ENCODE peak calls at places on chromosome 11, in five cellular contexts. H is HFFc6, O is adrenal gland, C is RCC 7860, P is A549. L is an unnamed sample.

GRCh38 chr11:75308986-75309385 is 42.5 kb downstream of the ARRB1 start:
- DNase-seq in O (no peak), C (no peak), P (no peak), H (no peak), L (no peak)

GRCh38 chr11:108727665-108728064 is 62.8 kb downstream of the DDX10 start:
- DNase-seq in C (no peak), P (no peak), H (no peak), O (no peak), L (no peak)

GRCh38 chr11:33507967-33508366 is 192.7 kb downstream of the C11orf91 start:
- DNase-seq in P (peak), H (peak), O (no peak), C (no peak), L (no peak)

GRCh38 chr11:66543263-66544107 is 2.4 kb downstream of the ZDHHC24 start:
- DNase-seq in C (no peak), P (no peak), H (no peak), O (no peak), L (no peak)

GRCh38 chr11:112644410-112645131 is 316.6 kb upstream of the NCAM1 start:
- DNase-seq in P (no peak), H (no peak), C (no peak), O (no peak), L (no peak)

GRCh38 chr11:12706531-12707499 is 32.6 kb downstream of the TEAD1 start:
- DNase-seq in P (no peak), H (no peak), C (no peak), O (no peak), L (no peak)

GRCh38 chr11:28144808-28145207 is 36.6 kb downstream of the METTL15 start:
- DNase-seq in P (no peak), H (no peak), C (peak), O (no peak), L (no peak)

GRCh38 chr11:95074806-95075563 is 8.3 kb downstream of the SRSF8 start:
- DNase-seq in P (no peak), O (peak), H (no peak), C (no peak), L (no peak)

GRCh38 chr11:34960277-34960676 is 43.9 kb downstream of the PDHX start:
- DNase-seq in C (no peak), H (no peak), P (no peak), O (no peak), L (no peak)

GRCh38 chr11:102545701-102546100 is 15.2 kb upstream of the MMP7 start:
- DNase-seq in H (no peak), O (no peak), P (no peak), C (no peak), L (no peak)

GRCh38 chr11:131491503-131491902 is 121.1 kb downstream of the NTM start:
- DNase-seq in H (peak), C (peak), P (no peak), O (no peak), L (peak)

GRCh38 chr11:32935462-32936029 is 42.9 kb downstream of the QSER1 start:
- DNase-seq in O (no peak), H (no peak), C (no peak), P (no peak), L (no peak)

GRCh38 chr11:57937431-57937830 is 86.2 kb upstream of the OR9Q1 start:
- DNase-seq in C (no peak), P (no peak), O (no peak), H (no peak), L (no peak)

GRCh38 chr11:117443269-117444186 is 115.9 kb downstream of the CEP164 start:
- DNase-seq in H (peak), O (peak), P (peak), C (no peak), L (peak)

GRCh38 chr11:70040869-70041501 is 37.1 kb upstream of the ANO1 start:
- DNase-seq in H (no peak), P (no peak), O (no peak), C (no peak), L (no peak)

GRCh38 chr11:64206457-64207246 is at the start of gene FERMT3:
- DNase-seq in H (no peak), C (no peak), O (peak), P (no peak), L (no peak)

GRCh38 chr11:105399505-105399904 is 210.4 kb upstream of the GRIA4 start:
- DNase-seq in C (no peak), H (no peak), O (no peak), P (no peak), L (no peak)

GRCh38 chr11:122843281-122844150 is 5.2 kb downstream of the CRTAM start:
- DNase-seq in O (no peak), C (no peak), H (no peak), P (no peak), L (no peak)

GRCh38 chr11:69950621-69951020 is 127.5 kb upstream of the ANO1 start:
- DNase-seq in O (no peak), P (no peak), C (no peak), H (no peak), L (no peak)

GRCh38 chr11:41316726-41317125 is 142.7 kb downstream of the LRRC4C start:
- DNase-seq in H (no peak), P (no peak), O (peak), C (peak), L (no peak)

GRCh38 chr11:28058333-28058732 is 49.6 kb downstream of the KIF18A start:
- DNase-seq in C (no peak), O (no peak), P (peak), H (peak), L (no peak)

GRCh38 chr11:2714871-2715270 is 15.1 kb upstream of the KCNQ1OT1 start:
- DNase-seq in H (no peak), O (no peak), C (no peak), P (no peak), L (no peak)

GRCh38 chr11:126645206-126645605 is 289.7 kb downstream of the ST3GAL4 start:
- DNase-seq in C (peak), P (no peak), O (no peak), H (no peak), L (no peak)

GRCh38 chr11:64134963-64135362 is 30.9 kb downstream of the MACROD1 start:
- DNase-seq in O (no peak), H (no peak), C (no peak), P (no peak), L (no peak)

L was measured in NCI-H460.